ENCODE peak calls at places on chromosomes 12 and 14, in four cellular contexts. K is GM04504, M is COR-L47, R is psoas muscle. O is an unnamed sample.

GRCh38 chr12:56151672-56152131 is 685 bp upstream of the MYL6B start:
- DNase-seq in K (no peak), M (peak), R (peak), O (no peak)

GRCh38 chr14:77909911-77910310 is 110.0 kb downstream of the ADCK1 start:
- DNase-seq in K (no peak), M (no peak), R (no peak), O (no peak)

GRCh38 chr12:509494-509893 is 49.8 kb downstream of the B4GALNT3 start:
- DNase-seq in K (no peak), M (no peak), R (no peak), O (no peak)

GRCh38 chr14:43914041-43914693 is 592.9 kb downstream of the FSCB start:
- DNase-seq in K (no peak), M (no peak), R (peak), O (no peak)

GRCh38 chr12:6759741-6760140 is 6.4 kb upstream of the PTMS start:
- DNase-seq in K (no peak), M (no peak), R (no peak), O (no peak)

GRCh38 chr12:97408363-97408762 is 54.2 kb upstream of the RMST start:
- DNase-seq in K (no peak), M (no peak), R (no peak), O (no peak)

GRCh38 chr14:100640481-100641273 is 53.5 kb upstream of the BEGAIN start:
- DNase-seq in K (no peak), M (no peak), R (no peak), O (peak)

GRCh38 chr14:71487941-71488340 is 444.3 kb upstream of the RGS6 start:
- DNase-seq in K (no peak), M (no peak), R (no peak), O (no peak)

GRCh38 chr12:123854232-123854631 is 92.1 kb downstream of the DNAH10 start:
- DNase-seq in K (no peak), M (no peak), R (no peak), O (no peak)

GRCh38 chr14:59273737-59274136 is 85.3 kb downstream of the DAAM1 start:
- DNase-seq in K (no peak), M (no peak), R (no peak), O (no peak)

GRCh38 chr12:54126696-54127537 is 61.9 kb downstream of the SMUG1 start:
- DNase-seq in K (no peak), M (no peak), R (peak), O (no peak)

GRCh38 chr12:42162198-42162597 is 17.5 kb upstream of the GXYLT1 start:
- DNase-seq in K (no peak), M (no peak), R (no peak), O (peak)

GRCh38 chr12:12720052-12720451 is 2.9 kb downstream of the CDKN1B start:
- DNase-seq in K (no peak), M (no peak), R (no peak), O (no peak)

GRCh38 chr12:113940357-113940756 is 25.8 kb downstream of the RBM19 start:
- DNase-seq in K (no peak), M (no peak), R (no peak), O (no peak)

GRCh38 chr12:130097798-130098255 is 64.4 kb upstream of the FZD10 start:
- DNase-seq in K (no peak), M (no peak), R (no peak), O (no peak)

GRCh38 chr12:7501031-7501585 is 2.5 kb downstream of the CD163 start:
- DNase-seq in K (no peak), M (no peak), R (no peak), O (no peak)

O was measured in non-pigmented ciliary epithelial cell.